ENCODE peak calls at places on chromosomes 3 and 15, in six cellular contexts. X is body of pancreas, U is ovary, K is tibial artery, H is adrenal gland, A is brain microvascular endothelial cell. I is an unnamed sample. For H3K27me3, the result is how much of the 10 kb centered on the place peaks cover.

GRCh38 chr3:195175476-195176337 is 95.3 kb downstream of the XXYLT1 start:
- DNase-seq in X (no peak), U (no peak), K (peak), H (peak), A (no peak), I (no peak)

GRCh38 chr3:100261481-100261903 is 700 bp downstream of the TBC1D23 start:
- DNase-seq in X (no peak), U (no peak), K (no peak), H (no peak), A (peak), I (no peak)

GRCh38 chr3:75188937-75189336 is 475.2 kb upstream of the FRG2C start:
- DNase-seq in X (no peak), U (no peak), K (no peak), H (no peak), A (no peak), I (no peak)

GRCh38 chr15:45203182-45203581 is 15.4 kb upstream of the SHF start:
- DNase-seq in X (no peak), U (no peak), K (no peak), H (peak), A (no peak), I (no peak)

GRCh38 chr3:48157215-48157840 is 30.9 kb downstream of the CDC25A start:
- DNase-seq in X (no peak), U (no peak), K (no peak), H (no peak), A (no peak), I (peak)

GRCh38 chr3:171077261-171077660 is 50.7 kb upstream of the SLC2A2 start:
- DNase-seq in X (no peak), U (no peak), K (no peak), H (no peak), A (no peak), I (no peak)

GRCh38 chr3:138362536-138362935 is 14.2 kb downstream of the MRAS start:
- DNase-seq in X (no peak), U (no peak), K (peak), H (no peak), A (no peak), I (no peak)

GRCh38 chr3:119631529-119631928 is 28.9 kb downstream of the POPDC2 start:
- DNase-seq in X (no peak), U (no peak), K (no peak), H (no peak), A (no peak), I (no peak)

GRCh38 chr15:56471440-56472069 is 6.6 kb upstream of the MNS1 start:
- DNase-seq in X (no peak), U (no peak), K (no peak), H (no peak), A (no peak), I (no peak)

GRCh38 chr3:182479766-182480336 is 313.5 kb upstream of the ATP11B start:
- DNase-seq in X (no peak), U (no peak), K (no peak), H (no peak), A (no peak), I (no peak)

GRCh38 chr15:85621096-85621495 is 173.6 kb downstream of the KLHL25 start:
- DNase-seq in X (no peak), U (no peak), K (no peak), H (no peak), A (no peak), I (no peak)

GRCh38 chr15:34588046-34588674 is 4.7 kb upstream of the GOLGA8B start:
- DNase-seq in X (peak), U (peak), K (no peak), H (peak), A (peak), I (peak)

GRCh38 chr3:57956119-57956832 is 51.9 kb upstream of the FLNB start:
- DNase-seq in X (no peak), U (no peak), K (no peak), H (no peak), A (peak), I (peak)

GRCh38 chr3:176872771-176873209 is 324.5 kb downstream of the TBL1XR1 start:
- DNase-seq in X (peak), U (peak), K (no peak), H (peak), A (peak), I (peak)

GRCh38 chr15:100192092-100192695 is 149.6 kb downstream of the ADAMTS17 start:
- DNase-seq in X (no peak), U (peak), K (no peak), H (peak), A (no peak), I (peak)

GRCh38 chr3:22360977-22361376 is 610.0 kb upstream of the ZNF385D start:
- DNase-seq in X (no peak), U (no peak), K (no peak), H (no peak), A (no peak), I (no peak)

GRCh38 chr3:44992555-44993470 is 16.8 kb downstream of the EXOSC7 start:
- DNase-seq in X (no peak), U (no peak), K (no peak), H (peak), A (no peak), I (peak)

GRCh38 chr15:61404567-61404966 is 175.5 kb upstream of the RORA start:
- DNase-seq in X (no peak), U (no peak), K (no peak), H (no peak), A (no peak), I (peak)

GRCh38 chr3:125137432-125138033 is 75.0 kb downstream of the SLC12A8 start:
- DNase-seq in X (no peak), U (no peak), K (no peak), H (peak), A (no peak), I (peak)

GRCh38 chr3:170222647-170223541 is 670 bp downstream of the PRKCI start:
- DNase-seq in X (peak), U (no peak), K (no peak), H (peak), A (peak), I (peak)

GRCh38 chr3:63344676-63345075 is 66.6 kb downstream of the SYNPR start:
- DNase-seq in X (no peak), U (no peak), K (no peak), H (no peak), A (no peak), I (no peak)

GRCh38 chr3:78140274-78140673 is 1100.4 kb downstream of the ROBO2 start:
- DNase-seq in X (no peak), U (no peak), K (no peak), H (no peak), A (no peak), I (peak)

GRCh38 chr3:118938183-118938961 is 96.3 kb downstream of the IGSF11 start:
- DNase-seq in X (no peak), U (no peak), K (no peak), H (no peak), A (no peak), I (peak)

GRCh38 chr15:23538657-23539056 is 26.8 kb upstream of the MKRN3 start:
- DNase-seq in X (no peak), U (no peak), K (no peak), H (no peak), A (no peak), I (no peak)

GRCh38 chr3:53286727-53287412 is 31.0 kb upstream of the TKT start:
- DNase-seq in X (no peak), U (no peak), K (no peak), H (peak), A (peak), I (no peak)

GRCh38 chr3:198065897-198066296 is 105.9 kb downstream of the LMLN start:
- DNase-seq in X (no peak), U (no peak), K (no peak), H (no peak), A (no peak), I (no peak)

GRCh38 chr15:41031232-41032078 is 78.2 kb downstream of the CHAC1 start:
- DNase-seq in X (no peak), U (no peak), K (no peak), H (no peak), A (no peak), I (no peak)

GRCh38 chr3:112376996-112377395 is 44.0 kb downstream of the CD200 start:
- DNase-seq in X (no peak), U (no peak), K (no peak), H (no peak), A (peak), I (peak)

GRCh38 chr3:127141921-127142730 is 50.8 kb upstream of the PRR23E start:
- DNase-seq in X (peak), U (no peak), K (peak), H (peak), A (no peak), I (peak)

GRCh38 chr15:96337991-96338771 is 7.7 kb downstream of the NR2F2 start:
- DNase-seq in X (no peak), U (no peak), K (no peak), H (no peak), A (no peak), I (no peak)

GRCh38 chr15:68542771-68543544 is 35.8 kb upstream of the CORO2B start:
- DNase-seq in X (peak), U (no peak), K (peak), H (peak), A (peak), I (peak)

GRCh38 chr3:177512945-177513671 is 315.8 kb upstream of the TBL1XR1 start:
- DNase-seq in X (no peak), U (no peak), K (no peak), H (no peak), A (no peak), I (no peak)

GRCh38 chr15:73867956-73868355 is 5.4 kb upstream of the TBC1D21 start:
- DNase-seq in X (no peak), U (peak), K (peak), H (no peak), A (no peak), I (no peak)
- H3K27me3 ChIP-seq in X (under half), U (under half), K (under half), H (under half), A (under half), I (under half)

GRCh38 chr15:39578851-39579486 is 1.9 kb upstream of the THBS1 start:
- DNase-seq in X (no peak), U (no peak), K (no peak), H (no peak), A (no peak), I (no peak)
- H3K4me3 ChIP-seq in X (no peak), U (peak), K (peak), H (no peak), A (no peak), I (peak)

DNA sequence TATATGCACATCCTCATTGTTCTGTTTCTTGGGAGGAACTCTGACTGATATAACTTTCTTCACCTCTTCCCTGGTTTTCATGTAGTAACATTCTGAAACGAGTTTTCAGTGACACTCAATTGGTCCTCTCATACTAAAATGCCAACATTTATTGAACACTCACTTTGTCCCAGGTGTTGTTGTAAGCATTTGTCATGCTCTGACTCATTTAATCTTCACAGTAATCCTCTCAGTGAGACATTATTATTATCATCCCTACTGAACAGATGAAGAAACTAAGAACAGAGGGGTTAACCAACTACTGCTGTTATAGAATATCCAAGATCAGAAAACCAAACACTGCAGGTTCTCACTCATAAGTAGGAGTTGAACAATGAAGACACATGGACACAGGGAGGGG is 94.1 kb upstream of the MRPL3 start:
- DNase-seq in X (no peak), U (no peak), K (no peak), H (no peak), A (no peak), I (peak)
- TF ChIP-seq CTCF in X (no peak), U (no peak), K (no peak), H (no peak), A (no peak), I (no peak)

DNA sequence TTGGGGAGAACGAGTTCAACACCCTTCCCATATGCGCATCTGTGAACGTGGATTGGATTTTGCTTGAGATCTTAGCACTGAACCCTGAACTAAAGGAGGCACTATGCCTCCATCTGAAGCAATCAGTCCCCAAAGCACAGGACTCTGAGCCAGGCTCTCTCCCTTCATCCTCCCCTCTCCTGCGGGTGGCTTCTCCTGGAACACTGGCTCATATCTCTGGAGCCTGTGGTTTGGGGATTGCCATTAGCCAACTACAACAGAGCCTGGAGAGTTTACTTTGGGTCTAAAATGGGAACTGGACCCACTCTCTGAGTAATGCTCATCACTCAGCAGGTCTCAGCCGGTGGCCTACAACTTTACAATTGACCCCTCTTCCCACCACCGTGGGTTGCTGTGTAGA is 190.8 kb upstream of the HES1 start:
- DNase-seq in X (no peak), U (no peak), K (peak), H (no peak), A (no peak), I (no peak)
- H3K27me3 ChIP-seq in X (under half), U (under half), K (under half), H (under half), A (under half), I (under half)